ENCODE peak calls at places on chromosome 17, in four cellular contexts. C is HL-60, S is GM12878, Z is K562. R is an unnamed sample.

GRCh38 chr17:14308965-14309879 is 8.3 kb downstream of the HS3ST3B1 start:
- DNase-seq in C (no peak), S (no peak), Z (peak; percentile 94), R (no peak)

GRCh38 chr17:83083368-83084201 is 4.2 kb downstream of the METRNL start:
- DNase-seq in C (peak; percentile 74), S (no peak), Z (no peak), R (no peak)

GRCh38 chr17:3794890-3795757 is 5.9 kb downstream of the ITGAE start:
- DNase-seq in C (no peak), S (no peak), Z (no peak), R (no peak)

GRCh38 chr17:59840329-59840907 is 52.3 kb downstream of the TUBD1 start:
- DNase-seq in C (no peak), S (no peak), Z (no peak), R (no peak)

GRCh38 chr17:37507108-37507507 is 17.4 kb downstream of the DUSP14 start:
- DNase-seq in C (no peak), S (no peak), Z (no peak), R (no peak)

GRCh38 chr17:30926516-30926915 is 4.8 kb downstream of the ADAP2 start:
- DNase-seq in C (no peak), S (no peak), Z (no peak), R (no peak)

GRCh38 chr17:75614556-75615270 is 18.5 kb upstream of the SMIM5 start:
- DNase-seq in C (no peak), S (no peak), Z (no peak), R (no peak)

GRCh38 chr17:11935734-11936406 is 61.4 kb downstream of the ZNF18 start:
- DNase-seq in C (peak; percentile 34), S (no peak), Z (peak; percentile 52), R (peak; percentile 16)

GRCh38 chr17:83175551-83176271 is 96.3 kb downstream of the METRNL start:
- DNase-seq in C (no peak), S (no peak), Z (no peak), R (no peak)

GRCh38 chr17:76561332-76561731 is 21.5 kb downstream of the PRCD start:
- DNase-seq in C (no peak), S (no peak), Z (no peak), R (no peak)

GRCh38 chr17:8375738-8376259 is 705 bp downstream of the KRABD2 start:
- DNase-seq in C (no peak), S (no peak), Z (no peak), R (no peak)

GRCh38 chr17:41624208-41625101 is at the start of gene KRT17:
- DNase-seq in C (peak; percentile 40), S (no peak), Z (peak; percentile 63), R (no peak)

DNA sequence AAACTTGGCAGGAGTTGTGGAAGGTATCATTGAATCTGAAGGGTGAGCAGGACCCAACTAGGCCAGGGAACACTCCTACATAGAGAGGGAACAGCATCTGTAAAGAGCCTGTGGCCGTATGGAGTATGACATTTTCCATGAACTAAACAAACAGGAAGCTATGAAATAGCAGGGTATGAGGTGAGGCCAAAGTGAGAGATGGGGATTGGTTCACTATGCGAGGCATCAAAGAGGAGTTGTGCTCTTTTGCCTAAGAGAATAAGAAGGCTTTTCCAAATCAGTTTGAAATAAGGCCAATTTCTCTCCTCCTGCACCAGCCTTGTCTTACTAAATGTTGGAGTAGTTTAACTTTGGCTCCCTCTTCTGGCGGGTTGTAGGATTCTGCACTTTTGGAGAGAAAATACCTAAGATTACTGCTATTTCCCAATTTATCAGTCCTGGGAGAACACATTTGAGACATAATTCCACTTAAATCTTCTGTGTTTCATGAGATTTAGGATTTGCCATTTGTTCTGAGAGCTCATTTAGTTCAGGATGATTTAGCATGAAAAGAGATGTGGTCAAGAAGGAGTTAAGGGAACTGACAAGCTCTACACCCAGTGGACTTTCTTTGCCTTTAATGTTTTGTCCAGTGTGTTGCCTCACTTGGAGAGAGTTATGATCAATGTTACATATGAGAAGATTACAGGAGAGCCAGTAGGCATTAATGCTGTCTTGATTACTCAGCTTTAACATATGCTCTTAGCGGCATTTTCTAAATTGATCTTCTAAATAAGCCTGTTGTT is 55.4 kb downstream of the TNRC6C start:
- DNase-seq in C (peak; percentile 60), S (peak; percentile 20), Z (peak; percentile 54), R (no peak)
- TF ChIP-seq SPI1 in C (no peak), S (no peak), Z (no peak), R (no peak)

DNA sequence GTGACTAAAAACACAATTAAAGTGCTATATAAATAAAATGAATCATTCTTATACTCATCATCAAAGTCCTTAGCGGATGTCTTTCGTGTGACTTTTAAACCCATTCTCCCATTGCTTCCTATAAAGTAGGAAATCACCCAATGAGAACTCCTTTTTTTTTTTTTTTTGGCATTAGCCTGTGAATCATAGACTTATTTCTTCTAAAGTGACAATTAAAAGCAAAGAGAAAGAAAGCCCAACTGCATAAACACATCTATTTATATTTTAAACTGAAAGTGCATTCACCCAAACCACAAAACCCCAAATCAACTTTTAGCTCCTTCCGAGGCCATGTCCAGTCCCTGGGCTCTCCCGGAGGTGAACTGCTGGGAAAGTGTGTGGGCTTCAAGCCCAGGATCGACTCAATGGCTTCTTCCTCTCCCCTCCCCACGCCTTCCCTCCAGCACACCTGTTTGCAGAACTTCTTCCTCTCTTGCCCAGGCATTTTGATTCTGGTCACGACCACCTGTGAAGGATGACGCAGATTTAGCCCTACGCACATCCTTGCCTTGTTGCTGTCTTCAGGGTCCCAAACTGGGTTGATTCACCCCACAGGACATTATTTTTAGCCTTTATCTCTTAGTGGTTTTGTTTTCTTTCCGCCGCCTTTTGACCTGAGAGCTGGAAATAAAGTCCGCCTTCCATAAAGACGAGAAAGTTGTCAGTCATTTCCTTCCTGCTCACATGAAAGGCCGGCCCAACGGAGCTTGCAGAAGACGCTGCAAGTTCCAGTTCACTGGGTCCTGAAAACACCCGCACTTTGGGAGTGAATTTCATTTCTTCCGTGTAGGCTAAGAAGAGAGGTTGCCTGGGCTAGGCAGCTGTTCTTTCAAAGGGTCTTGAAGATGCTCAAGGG is 166.8 kb downstream of the MAP2K6 start:
- DNase-seq in C (no peak), S (peak; percentile 39), Z (no peak), R (peak; percentile 11)
- TF ChIP-seq POLR2AphosphoS5 in C (no peak), S (no peak), Z (no peak), R (no peak)

GRCh38 chr17:57672205-57672632 is 72.9 kb downstream of the CCDC182 start:
- DNase-seq in C (peak; percentile 71), S (no peak), Z (no peak), R (no peak)
- TF ChIP-seq SPI1 in C (no peak), S (no peak), Z (no peak), R (no peak)

GRCh38 chr17:2058521-2059124 is 3.7 kb downstream of the HIC1 start:
- DNase-seq in C (peak; percentile 69), S (no peak), Z (no peak), R (peak; percentile 70)
- TF ChIP-seq POLR2AphosphoS5 in C (no peak), S (peak; percentile 61), Z (no peak), R (peak; percentile 33)

GRCh38 chr17:13297198-13297597 is 279.4 kb upstream of the ELAC2 start:
- DNase-seq in C (no peak), S (no peak), Z (no peak), R (no peak)
- TF ChIP-seq SPI1 in C (no peak), S (no peak), Z (no peak), R (no peak)

GRCh38 chr17:40448639-40449261 is 5.5 kb downstream of the IGFBP4 start:
- DNase-seq in C (no peak), S (no peak), Z (no peak), R (no peak)

GRCh38 chr17:40450175-40450574 is 6.9 kb downstream of the IGFBP4 start:
- DNase-seq in C (peak; percentile 56), S (no peak), Z (peak; percentile 78), R (no peak)

GRCh38 chr17:40447148-40447644 is 3.9 kb downstream of the IGFBP4 start:
- DNase-seq in C (no peak), S (no peak), Z (no peak), R (no peak)

GRCh38 chr17:40445769-40446468 is 2.7 kb downstream of the IGFBP4 start:
- DNase-seq in C (no peak), S (no peak), Z (no peak), R (no peak)

DNA sequence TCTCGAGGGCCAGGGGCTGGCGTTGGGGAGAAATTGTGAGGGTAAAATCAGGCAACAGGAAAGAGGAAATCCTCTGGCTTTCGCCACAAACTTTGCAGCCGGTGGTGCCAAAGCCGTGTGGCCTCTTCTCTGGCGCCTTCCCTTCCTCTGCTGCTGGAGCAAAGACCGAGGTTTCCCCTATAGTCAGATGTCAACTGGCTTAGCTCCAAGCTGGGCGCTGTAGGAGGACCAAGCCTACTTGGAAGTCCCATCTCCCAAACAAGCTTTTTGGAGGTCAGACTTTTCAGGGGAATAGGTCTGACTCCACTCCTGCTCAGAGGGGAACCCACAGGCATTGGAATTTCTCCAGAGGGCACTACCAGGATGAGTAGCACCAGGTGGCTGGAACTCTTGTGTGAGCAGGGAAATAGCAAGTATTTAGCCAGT is 5.0 kb downstream of the IGFBP4 start:
- DNase-seq in C (peak; percentile 75), S (no peak), Z (no peak), R (no peak)
- TF ChIP-seq POLR2AphosphoS5 in C (no peak), S (no peak), Z (no peak), R (no peak)

GRCh38 chr17:81081217-81081616 is 46.3 kb downstream of the BAIAP2 start:
- DNase-seq in C (no peak), S (no peak), Z (no peak), R (no peak)
- TF ChIP-seq SPI1 in C (no peak), S (no peak), Z (no peak), R (no peak)

DNA sequence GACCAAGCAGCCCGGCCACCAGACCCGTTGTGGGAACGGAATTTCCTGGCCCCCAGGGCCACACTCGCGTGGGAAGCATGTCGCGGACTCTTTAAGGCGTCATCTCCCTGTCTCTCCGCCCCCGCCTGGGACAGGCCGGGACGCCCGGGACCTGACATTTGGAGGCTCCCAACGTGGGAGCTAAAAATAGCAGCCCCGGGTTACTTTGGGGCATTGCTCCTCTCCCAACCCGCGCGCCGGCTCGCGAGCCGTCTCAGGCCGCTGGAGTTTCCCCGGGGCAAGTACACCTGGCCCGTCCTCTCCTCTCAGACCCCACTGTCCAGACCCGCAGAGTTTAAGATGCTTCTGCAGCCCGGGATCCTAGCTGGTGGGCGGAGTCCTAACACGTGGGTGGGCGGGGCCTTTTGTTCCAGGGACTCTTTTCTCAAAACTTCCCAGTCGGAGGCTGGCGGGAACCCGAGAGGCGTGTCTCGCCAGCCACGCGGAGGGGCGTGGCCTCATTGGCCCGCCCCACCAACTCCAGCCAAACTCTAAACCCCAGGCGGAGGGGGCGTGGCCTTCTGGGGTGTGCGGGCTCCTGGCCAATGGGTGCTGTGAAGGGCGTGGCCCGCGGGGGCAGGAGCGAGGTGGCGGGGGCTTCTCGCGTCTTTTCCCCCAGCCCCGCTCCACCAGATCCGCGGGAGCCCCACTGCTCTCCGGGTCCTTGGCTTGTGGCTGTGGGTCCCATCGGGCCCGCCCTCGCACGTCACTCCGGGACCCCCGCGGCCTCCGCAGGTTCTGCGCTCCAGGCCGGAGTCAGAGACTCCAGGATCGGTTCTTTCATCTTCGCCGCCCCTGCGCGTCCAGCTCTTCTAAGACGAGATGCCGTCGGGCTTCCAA is at the start of gene SLC2A4:
- DNase-seq in C (peak; percentile 81), S (peak; percentile 41), Z (peak; percentile 96), R (peak; percentile 98)
- TF ChIP-seq POLR2AphosphoS5 in C (no peak), S (no peak), Z (no peak), R (no peak)